ENCODE peak calls at places on chromosomes 6 and 20, in nine cellular contexts. U is right lobe of liver, X is spleen, E is A549, B is uterus, K is Peyer's patch, J is adrenal gland, R is GM12878, H is heart left ventricle. D is an unnamed sample.

GRCh38 chr20:6081236-6081635 is 27.4 kb upstream of the LRRN4 start:
- DNase-seq in U (no peak), X (no peak), E (no peak), B (no peak), K (no peak), J (peak), R (no peak), H (no peak), D (no peak)

GRCh38 chr6:18241208-18241836 is 23.0 kb downstream of the DEK start:
- DNase-seq in U (no peak), X (no peak), E (no peak), B (no peak), K (no peak), J (no peak), R (no peak), H (no peak), D (no peak)

GRCh38 chr20:48398506-48399449 is 429.0 kb downstream of the PREX1 start:
- DNase-seq in U (no peak), X (no peak), E (no peak), B (no peak), K (no peak), J (no peak), R (no peak), H (no peak), D (no peak)

GRCh38 chr6:91081452-91082067 is 494.7 kb upstream of the MAP3K7 start:
- DNase-seq in U (no peak), X (no peak), E (peak), B (no peak), K (no peak), J (no peak), R (no peak), H (no peak), D (peak)

GRCh38 chr6:30075094-30075986 is at the start of gene RNF39:
- DNase-seq in U (no peak), X (no peak), E (no peak), B (no peak), K (peak), J (no peak), R (no peak), H (no peak), D (peak)

GRCh38 chr6:30591008-30591407 is 19.8 kb downstream of the ABCF1 start:
- DNase-seq in U (no peak), X (no peak), E (no peak), B (no peak), K (no peak), J (no peak), R (no peak), H (no peak), D (peak)

GRCh38 chr6:5666695-5667094 is 340.0 kb downstream of the NRN1 start:
- DNase-seq in U (no peak), X (no peak), E (no peak), B (no peak), K (no peak), J (no peak), R (no peak), H (no peak), D (no peak)

GRCh38 chr6:125584468-125584939 is 164.9 kb upstream of the HEY2 start:
- DNase-seq in U (no peak), X (no peak), E (no peak), B (no peak), K (no peak), J (no peak), R (no peak), H (peak), D (no peak)

GRCh38 chr6:121670511-121670910 is 235.1 kb downstream of the GJA1 start:
- DNase-seq in U (no peak), X (no peak), E (no peak), B (no peak), K (no peak), J (no peak), R (no peak), H (no peak), D (no peak)

GRCh38 chr6:29764422-29765196 is 41.4 kb downstream of the HLA-F start:
- DNase-seq in U (no peak), X (no peak), E (no peak), B (no peak), K (no peak), J (no peak), R (no peak), H (no peak), D (no peak)

GRCh38 chr6:120826253-120826652 is 508.0 kb downstream of the TBC1D32 start:
- DNase-seq in U (no peak), X (no peak), E (peak), B (no peak), K (peak), J (no peak), R (no peak), H (no peak), D (peak)

GRCh38 chr20:54257090-54257816 is 49.4 kb downstream of the PFDN4 start:
- DNase-seq in U (no peak), X (no peak), E (no peak), B (peak), K (no peak), J (peak), R (no peak), H (no peak), D (no peak)

GRCh38 chr20:45012682-45013302 is 46.5 kb downstream of the STK4 start:
- DNase-seq in U (no peak), X (no peak), E (no peak), B (no peak), K (no peak), J (no peak), R (no peak), H (no peak), D (no peak)
- TF ChIP-seq POLR2A in U (no peak), X (no peak), E (no peak), B (no peak), K (no peak), J (no peak), R (no peak), H (no peak), D (no peak)

GRCh38 chr6:1850581-1851157 is 241.0 kb downstream of the FOXC1 start:
- DNase-seq in U (no peak), X (no peak), E (no peak), B (no peak), K (no peak), J (no peak), R (no peak), H (no peak), D (no peak)
- H3K27ac ChIP-seq in U (no peak), X (no peak), E (no peak), B (no peak), K (no peak), J (no peak), R (no peak), H (no peak), D (no peak)

GRCh38 chr20:33719989-33720709 is at the start of gene PXMP4:
- DNase-seq in U (peak), X (peak), E (peak), B (peak), K (peak), J (peak), R (peak), H (peak), D (peak)
- TF ChIP-seq POLR2A in U (peak), X (no peak), E (peak), B (no peak), K (peak), J (no peak), R (peak), H (peak), D (peak)

GRCh38 chr6:150697515-150697914 is 97.8 kb downstream of the PLEKHG1 start:
- DNase-seq in U (peak), X (no peak), E (no peak), B (no peak), K (no peak), J (no peak), R (no peak), H (no peak), D (no peak)

GRCh38 chr6:150694889-150695288 is 95.2 kb downstream of the PLEKHG1 start:
- DNase-seq in U (no peak), X (no peak), E (no peak), B (no peak), K (no peak), J (no peak), R (no peak), H (no peak), D (no peak)

GRCh38 chr6:150693404-150693803 is 93.7 kb downstream of the PLEKHG1 start:
- DNase-seq in U (no peak), X (no peak), E (no peak), B (no peak), K (no peak), J (no peak), R (no peak), H (no peak), D (no peak)

GRCh38 chr6:150696156-150696555 is 96.5 kb downstream of the PLEKHG1 start:
- DNase-seq in U (no peak), X (no peak), E (no peak), B (no peak), K (no peak), J (no peak), R (no peak), H (no peak), D (no peak)

DNA sequence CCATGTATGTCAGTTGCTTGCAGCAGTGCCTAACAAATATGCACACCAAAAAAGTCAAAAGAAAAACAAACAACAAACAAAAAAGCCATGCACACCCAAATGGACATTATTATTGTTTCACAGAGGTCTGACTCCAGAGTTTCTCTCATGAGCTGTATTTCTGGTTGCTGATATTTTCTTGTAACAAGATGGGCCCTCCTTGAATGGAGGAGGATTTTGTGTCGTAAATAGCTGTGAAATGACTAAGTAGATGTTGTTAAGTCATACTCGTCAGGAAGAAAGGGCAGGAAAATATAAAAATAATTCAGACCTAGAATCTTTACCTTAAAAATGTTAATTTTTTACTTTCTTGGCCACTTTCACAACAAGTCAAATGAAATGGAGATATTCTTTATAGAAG is 96.0 kb downstream of the PLEKHG1 start:
- DNase-seq in U (no peak), X (no peak), E (no peak), B (no peak), K (no peak), J (no peak), R (no peak), H (no peak), D (no peak)
- H3K27ac ChIP-seq in U (no peak), X (peak), E (no peak), B (peak), K (no peak), J (no peak), R (no peak), H (no peak), D (no peak)